ENCODE peak calls at places on chromosomes 6 and 20, in five cellular contexts. V is transverse colon, C is IMR-90, W is Peyer's patch, E is ovary. S is an unnamed sample. For H3K4me1, the result is how much of the 10 kb centered on the place peaks cover.

GRCh38 chr6:36840471-36841461 is 1.5 kb upstream of the CPNE5 start:
- DNase-seq in V (no peak), C (no peak), W (no peak), E (peak), S (no peak)

GRCh38 chr6:155224031-155224451 is 39.8 kb upstream of the CLDN20 start:
- DNase-seq in V (no peak), C (peak), W (no peak), E (no peak), S (peak)

GRCh38 chr20:51750037-51750769 is 18.0 kb downstream of the ATP9A start:
- DNase-seq in V (peak), C (peak), W (no peak), E (peak), S (peak)

GRCh38 chr20:15022921-15023320 is 685.5 kb upstream of the FLRT3 start:
- DNase-seq in V (no peak), C (no peak), W (no peak), E (no peak), S (no peak)

GRCh38 chr6:149335924-149336323 is 18.4 kb downstream of the TAB2 start:
- DNase-seq in V (no peak), C (peak), W (no peak), E (no peak), S (peak)

GRCh38 chr6:19137419-19138035 is 699.6 kb upstream of the ID4 start:
- DNase-seq in V (no peak), C (no peak), W (no peak), E (no peak), S (no peak)

GRCh38 chr6:36701401-36701991 is 3.9 kb downstream of the RAB44 start:
- DNase-seq in V (no peak), C (no peak), W (no peak), E (no peak), S (no peak)

GRCh38 chr20:50009521-50010454 is 27.0 kb downstream of the SNAI1 start:
- DNase-seq in V (no peak), C (no peak), W (no peak), E (no peak), S (no peak)

GRCh38 chr20:59583428-59584277 is 20.7 kb upstream of the PHACTR3 start:
- DNase-seq in V (peak), C (no peak), W (no peak), E (peak), S (no peak)

GRCh38 chr6:35185302-35185681 is 28.5 kb upstream of the SCUBE3 start:
- DNase-seq in V (no peak), C (peak), W (no peak), E (no peak), S (no peak)

GRCh38 chr6:43910638-43911353 is 140.8 kb downstream of the VEGFA start:
- DNase-seq in V (no peak), C (peak), W (no peak), E (no peak), S (no peak)

GRCh38 chr6:127201321-127201720 is 65.3 kb upstream of the RNF146 start:
- DNase-seq in V (no peak), C (peak), W (no peak), E (no peak), S (peak)

GRCh38 chr20:208937-209566 is 18.0 kb upstream of the DEFB129 start:
- DNase-seq in V (no peak), C (peak), W (no peak), E (no peak), S (peak)

GRCh38 chr6:13866291-13866690 is 51.9 kb upstream of the MCUR1 start:
- DNase-seq in V (no peak), C (no peak), W (no peak), E (no peak), S (no peak)

GRCh38 chr6:70520575-70520974 is 46.2 kb upstream of the SDHAF4 start:
- DNase-seq in V (no peak), C (peak), W (no peak), E (no peak), S (peak)

GRCh38 chr6:150352321-150353296 is 16.2 kb upstream of the IYD start:
- DNase-seq in V (no peak), C (peak), W (no peak), E (no peak), S (no peak)

GRCh38 chr6:73954843-73955242 is 258.8 kb downstream of the CD109 start:
- DNase-seq in V (no peak), C (no peak), W (no peak), E (no peak), S (no peak)

DNA sequence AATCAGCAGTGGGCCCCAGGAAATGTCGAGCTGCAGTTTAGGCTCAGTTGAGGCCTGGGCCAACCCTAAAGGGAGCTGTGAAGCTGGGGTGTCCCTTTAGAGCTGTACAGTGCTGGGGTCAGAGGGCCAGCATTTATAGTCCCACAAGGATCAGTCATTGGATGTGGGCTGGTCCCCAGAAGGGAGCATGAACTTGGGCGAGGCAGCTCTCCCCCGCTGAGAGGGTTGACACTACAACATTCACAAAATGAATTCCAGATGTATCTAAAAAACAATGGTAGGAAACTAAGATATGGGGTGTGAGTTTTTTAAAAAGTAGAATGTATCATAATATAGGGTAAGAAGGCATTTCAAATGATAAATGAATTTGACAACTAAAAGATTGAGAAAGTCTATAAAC is 29.8 kb upstream of the TMX4 start:
- DNase-seq in V (no peak), C (no peak), W (no peak), E (no peak), S (no peak)
- H3K4me1 ChIP-seq in V (under half), C (under half), W (under half), E (under half), S (under half)

GRCh38 chr20:23350007-23350854 is at the start of gene NXT1:
- DNase-seq in V (peak), C (peak), W (peak), E (peak), S (peak)

GRCh38 chr20:23349338-23350006 is 1.1 kb upstream of the NXT1 start:
- DNase-seq in V (peak), C (no peak), W (no peak), E (peak), S (no peak)

GRCh38 chr20:23356203-23356602 is 5.6 kb downstream of the NXT1 start:
- DNase-seq in V (no peak), C (no peak), W (no peak), E (no peak), S (no peak)

GRCh38 chr20:23347791-23348190 is 2.8 kb upstream of the NXT1 start:
- DNase-seq in V (no peak), C (no peak), W (no peak), E (no peak), S (no peak)

DNA sequence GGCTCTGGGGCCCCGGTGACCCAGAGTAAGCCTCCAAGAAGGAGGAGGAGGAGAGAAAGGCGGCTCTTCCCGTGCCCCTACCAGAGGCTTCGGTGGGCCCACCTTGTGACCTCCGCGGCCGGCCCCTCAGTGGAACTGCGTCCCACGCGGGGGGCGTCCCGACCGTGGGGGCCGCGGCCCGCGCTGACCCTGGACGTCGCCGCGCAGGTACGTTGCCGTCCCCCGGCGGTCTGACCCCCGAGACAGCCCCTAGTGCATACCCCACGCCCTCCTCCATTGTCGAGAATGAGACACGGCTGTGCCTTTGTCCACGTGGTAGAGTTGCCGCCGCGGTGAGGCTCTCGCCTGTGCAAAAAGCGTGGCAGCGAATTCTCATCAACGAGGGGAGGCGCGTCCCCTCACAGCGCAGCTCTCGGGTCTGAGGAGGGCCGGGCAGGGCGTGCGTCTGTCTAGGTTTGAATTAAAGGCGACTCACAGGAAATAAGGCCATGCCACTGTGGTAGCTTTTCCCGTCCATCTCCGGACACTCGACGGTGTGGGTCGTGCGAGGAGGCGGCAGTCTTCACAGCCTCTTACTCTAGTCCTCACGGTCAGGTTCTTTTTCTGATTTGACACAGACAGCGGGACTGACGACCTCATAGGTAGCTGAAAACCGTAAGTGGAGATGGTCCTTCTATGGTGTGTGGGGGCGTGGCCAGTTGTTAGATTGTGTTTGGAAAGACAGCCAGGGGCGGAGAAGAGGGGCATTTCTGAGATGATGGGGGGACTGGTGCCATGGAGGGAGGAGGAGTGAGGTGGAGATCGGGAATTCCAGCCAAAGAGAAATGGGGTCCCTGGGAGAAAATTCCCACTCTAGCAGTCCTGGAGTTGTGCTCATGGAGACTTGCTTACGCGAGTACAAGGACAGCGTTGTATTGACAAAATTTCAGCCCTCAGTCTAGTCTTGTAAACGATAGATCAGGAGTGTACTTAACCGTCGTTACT is 556 bp downstream of the NXT1 start:
- DNase-seq in V (peak), C (peak), W (peak), E (peak), S (peak)
- TF ChIP-seq CTCF in V (no peak), C (no peak), W (no peak), E (no peak), S (no peak)

GRCh38 chr6:142934599-142934998 is 10.4 kb downstream of the HIVEP2 start:
- DNase-seq in V (no peak), C (no peak), W (peak), E (no peak), S (no peak)
- H3K4me1 ChIP-seq in V (under half), C (under half), W (under half), E (under half), S (under half)

DNA sequence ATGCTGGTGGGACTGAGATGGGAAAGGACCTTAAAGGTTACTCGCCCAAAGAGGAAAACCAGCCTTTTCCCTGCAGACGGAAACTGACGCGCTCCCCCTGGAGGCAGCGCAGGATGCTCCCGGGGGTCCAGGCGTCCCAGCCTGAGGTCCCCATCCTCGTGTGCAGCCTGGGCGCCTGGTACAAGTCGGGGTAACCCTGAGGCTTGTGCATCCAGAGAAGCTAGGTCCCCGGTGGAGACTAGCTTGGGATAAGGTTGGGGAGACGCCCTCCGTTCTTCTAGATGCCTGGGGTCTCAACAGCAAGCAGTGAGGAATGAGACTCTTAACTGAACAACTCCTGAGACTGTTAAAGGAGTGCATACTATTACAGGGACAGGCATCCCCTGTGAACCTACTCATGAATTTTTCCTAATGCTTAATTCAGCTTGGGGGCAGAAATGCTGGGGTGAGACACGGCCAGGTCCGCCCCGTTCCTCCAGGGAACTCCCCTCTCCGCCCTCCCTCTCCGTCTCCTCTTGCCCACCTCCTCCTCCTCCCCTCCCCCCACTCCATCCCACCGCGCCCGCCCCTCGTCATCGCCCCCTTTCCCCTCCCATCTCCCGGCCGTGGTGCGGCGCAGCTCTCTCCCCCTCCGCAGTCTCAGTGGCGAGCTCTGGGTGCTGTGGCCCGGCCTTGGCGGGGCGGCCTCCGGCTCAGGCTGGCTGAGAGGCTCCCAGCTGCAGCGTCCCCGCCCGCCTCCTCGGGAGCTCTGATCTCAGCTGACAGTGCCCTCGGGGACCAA is at the start of gene PRSS35:
- DNase-seq in V (peak), C (peak), W (no peak), E (peak), S (peak)
- TF ChIP-seq CTCF in V (peak), C (peak), W (peak), E (peak), S (peak)

DNA sequence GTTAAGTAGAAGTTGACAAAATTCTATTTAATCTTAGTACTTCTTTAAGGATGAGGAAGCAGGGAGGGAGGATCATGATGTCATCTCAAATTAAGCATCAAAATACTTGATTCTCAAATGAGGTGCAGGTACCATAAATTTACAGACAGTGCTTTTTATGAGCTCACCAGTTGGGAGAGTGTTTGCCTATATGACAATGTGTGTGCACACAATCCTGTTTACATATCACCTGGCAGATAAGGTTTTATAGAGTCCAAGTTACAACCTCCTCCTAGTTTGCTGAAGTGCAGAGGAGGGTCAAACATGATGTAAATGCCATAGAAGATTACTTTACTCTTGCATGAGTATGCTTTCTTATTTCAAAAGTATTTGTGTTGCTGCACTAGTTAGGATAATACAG is 6.4 kb downstream of the ATXN1 start:
- DNase-seq in V (no peak), C (no peak), W (no peak), E (no peak), S (no peak)
- H3K4me1 ChIP-seq in V (half or more), C (under half), W (half or more), E (under half), S (under half)

GRCh38 chr20:61605862-61606557 is 353.9 kb downstream of the CDH4 start:
- DNase-seq in V (no peak), C (no peak), W (no peak), E (no peak), S (no peak)
- TF ChIP-seq CTCF in V (no peak), C (no peak), W (no peak), E (no peak), S (no peak)

S was measured in endothelial cell of umbilical vein.